ENCODE peak calls at places on chromosomes 11 and 22, in ten cellular contexts. Q is aorta, E is breast epithelium, Y is esophagus squamous epithelium, B is mesendoderm, P is heart left ventricle, G is H1, R is stomach, S is gastrocnemius medialis, D is transverse colon. X is an unnamed sample.

GRCh38 chr11:58625086-58625485 is 2.6 kb downstream of the CNTF start:
- DNase-seq in Q (no peak), D (no peak), R (no peak), Y (no peak), B (no peak), P (no peak), S (no peak), E (no peak), G (no peak), X (no peak)

GRCh38 chr11:114395776-114396175 is 4.5 kb downstream of the C11orf71 start:
- DNase-seq in E (no peak), D (no peak), P (no peak), Y (no peak), G (no peak), R (no peak), B (peak; percentile 85), Q (no peak), S (no peak), X (no peak)

GRCh38 chr11:8810331-8811301 is 100.4 kb upstream of the AKIP1 start:
- DNase-seq in P (peak; percentile 88), S (peak; percentile 57), R (peak; percentile 84), Q (peak; percentile 86), Y (no peak), D (peak; percentile 83), E (peak; percentile 79), G (no peak), B (peak; percentile 94), X (peak; percentile 74)

GRCh38 chr11:8301622-8302021 is 37.9 kb upstream of the LMO1 start:
- DNase-seq in P (no peak), B (no peak), E (no peak), D (no peak), R (no peak), G (no peak), Q (no peak), Y (no peak), S (no peak), X (no peak)

GRCh38 chr22:24247564-24248344 is 2.9 kb upstream of the GGT5 start:
- DNase-seq in E (peak; percentile 98), B (peak; percentile 86), P (peak; percentile 92), R (peak; percentile 88), Q (peak; percentile 95), Y (no peak), D (peak; percentile 81), S (peak; percentile 80), G (peak; percentile 63), X (peak; percentile 93)

GRCh38 chr11:117856892-117857291 is 19.6 kb downstream of the FXYD6 start:
- DNase-seq in P (peak; percentile 23), Q (no peak), Y (no peak), R (peak; percentile 7), G (no peak), E (no peak), B (no peak), S (no peak), D (no peak), X (no peak)

GRCh38 chr11:19110290-19110689 is 6.7 kb upstream of the ZDHHC13 start:
- DNase-seq in G (no peak), R (peak; percentile 45), P (no peak), D (no peak), Y (no peak), Q (no peak), B (no peak), S (peak; percentile 64), E (no peak), X (no peak)

GRCh38 chr11:64902102-64902900 is 14.7 kb downstream of the ATG2A start:
- DNase-seq in G (no peak), S (no peak), B (no peak), P (peak; percentile 45), R (no peak), Y (no peak), E (no peak), Q (no peak), D (no peak), X (no peak)

GRCh38 chr11:103544874-103545273 is 435.6 kb downstream of the DYNC2H1 start:
- DNase-seq in B (no peak), Q (no peak), G (no peak), E (no peak), Y (no peak), R (no peak), D (no peak), S (no peak), P (no peak), X (no peak)

GRCh38 chr11:20670932-20671403 is 1.6 kb downstream of the NELL1 start:
- DNase-seq in P (no peak), Q (no peak), Y (no peak), B (peak; percentile 30), G (no peak), D (no peak), E (no peak), R (no peak), S (no peak), X (no peak)

GRCh38 chr11:63760487-63761079 is 8.0 kb downstream of the ZFTA start:
- DNase-seq in Q (no peak), S (no peak), R (no peak), Y (no peak), G (no peak), D (no peak), P (no peak), E (no peak), B (no peak), X (no peak)

GRCh38 chr11:10233581-10233980 is 60.4 kb downstream of the SBF2 start:
- DNase-seq in S (no peak), Q (no peak), R (no peak), B (peak; percentile 72), E (no peak), P (no peak), G (no peak), D (no peak), Y (no peak), X (no peak)

DNA sequence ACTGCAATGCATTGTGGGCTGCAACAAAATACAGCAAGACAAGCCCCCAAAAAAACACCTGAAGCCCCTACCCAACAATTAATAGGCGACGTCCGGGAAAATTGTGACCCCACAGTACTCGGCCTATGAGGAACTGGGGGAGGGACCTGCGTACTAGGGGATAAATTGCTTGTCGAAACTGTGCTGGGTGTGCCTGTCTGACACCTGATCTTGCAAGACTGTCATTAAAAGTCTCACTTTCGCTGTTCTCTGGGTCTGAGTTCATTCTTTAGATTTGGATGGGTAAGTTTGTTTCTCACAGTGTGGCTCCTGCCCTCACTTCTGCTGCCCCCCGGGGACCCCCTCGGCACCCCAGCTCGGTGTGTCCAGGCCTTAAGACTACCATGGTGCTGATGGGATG is 15.2 kb downstream of the TANGO2 start:
- DNase-seq in B (no peak), R (no peak), D (no peak), E (no peak), S (no peak), G (no peak), Q (no peak), Y (no peak), P (no peak), X (no peak)
- H3K36me3 ChIP-seq in B (no peaks in the 10 kb centered on the region), R (peaks cover 12% of the 10 kb centered on the region), D (no peaks in the 10 kb centered on the region), E (no peaks in the 10 kb centered on the region), S (peaks cover 30% of the 10 kb centered on the region), G (no peaks in the 10 kb centered on the region), Q (peaks cover 3% of the 10 kb centered on the region), Y (peaks cover 5% of the 10 kb centered on the region), P (no peaks in the 10 kb centered on the region), X (peaks cover 6% of the 10 kb centered on the region)

DNA sequence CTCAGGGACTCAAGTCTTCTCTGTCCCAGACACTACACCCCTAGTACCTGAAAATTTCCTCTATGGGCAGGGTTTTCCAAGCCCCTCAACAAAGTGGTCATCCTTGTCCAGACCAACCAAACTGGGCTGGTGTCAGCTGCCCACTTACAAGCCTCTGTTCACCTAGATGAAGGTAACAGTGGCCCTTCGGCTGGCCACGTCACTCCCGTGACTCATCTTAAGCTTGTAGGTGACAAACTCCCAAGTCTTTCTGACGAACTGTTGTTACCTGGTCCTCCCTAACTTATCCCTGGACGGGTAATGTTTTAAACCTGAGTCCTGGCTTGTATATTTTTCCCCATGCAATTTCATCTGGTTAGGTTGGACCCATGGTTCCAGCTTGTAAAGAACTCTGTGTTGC is 4.7 kb downstream of the CXCR5 start:
- DNase-seq in B (no peak), E (no peak), D (no peak), P (no peak), S (no peak), G (no peak), Q (peak; percentile 17), R (no peak), Y (no peak), X (no peak)
- H3K27ac ChIP-seq in B (peak overlapping the region; percentile 58), E (no peak overlapping the region), D (peak overlapping the region; percentile 59), P (no peak overlapping the region), S (peak overlapping the region; percentile 52), G (no peak overlapping the region), Q (peak overlapping the region; percentile 84), R (peak overlapping the region; percentile 78), Y (peak overlapping the region; percentile 73), X (peak overlapping the region; percentile 11)

GRCh38 chr11:72007089-72007476 is 8.4 kb downstream of the IL18BP start:
- DNase-seq in P (no peak), S (no peak), Q (no peak), B (no peak), E (no peak), G (no peak), R (no peak), D (no peak), Y (no peak), X (no peak)
- H3K36me3 ChIP-seq in P (peaks cover 47% of the 10 kb centered on the region), S (peaks cover 85% of the 10 kb centered on the region), Q (peaks cover 34% of the 10 kb centered on the region), B (peaks cover 31% of the 10 kb centered on the region), E (peaks cover 36% of the 10 kb centered on the region), G (peaks cover 90% of the 10 kb centered on the region), R (peaks cover 95% of the 10 kb centered on the region), D (peaks cover 17% of the 10 kb centered on the region), Y (peaks cover 94% of the 10 kb centered on the region), X (peaks cover 18% of the 10 kb centered on the region)

GRCh38 chr11:90908074-90908473 is 685.2 kb upstream of the CHORDC1 start:
- DNase-seq in B (no peak), R (no peak), S (no peak), D (no peak), Y (no peak), E (no peak), G (no peak), P (no peak), Q (no peak), X (no peak)

GRCh38 chr11:90912631-90913030 is 689.8 kb upstream of the CHORDC1 start:
- DNase-seq in D (no peak), E (no peak), Y (no peak), G (no peak), B (no peak), P (no peak), Q (no peak), S (no peak), R (no peak), X (no peak)

GRCh38 chr11:90911192-90911591 is 688.3 kb upstream of the CHORDC1 start:
- DNase-seq in G (no peak), Y (no peak), E (no peak), P (no peak), B (no peak), D (no peak), Q (no peak), S (no peak), R (no peak), X (no peak)

GRCh38 chr11:90916706-90917105 is 693.9 kb upstream of the CHORDC1 start:
- DNase-seq in E (no peak), D (no peak), B (peak; percentile 38), P (no peak), Y (no peak), R (no peak), Q (no peak), G (no peak), S (no peak), X (no peak)

DNA sequence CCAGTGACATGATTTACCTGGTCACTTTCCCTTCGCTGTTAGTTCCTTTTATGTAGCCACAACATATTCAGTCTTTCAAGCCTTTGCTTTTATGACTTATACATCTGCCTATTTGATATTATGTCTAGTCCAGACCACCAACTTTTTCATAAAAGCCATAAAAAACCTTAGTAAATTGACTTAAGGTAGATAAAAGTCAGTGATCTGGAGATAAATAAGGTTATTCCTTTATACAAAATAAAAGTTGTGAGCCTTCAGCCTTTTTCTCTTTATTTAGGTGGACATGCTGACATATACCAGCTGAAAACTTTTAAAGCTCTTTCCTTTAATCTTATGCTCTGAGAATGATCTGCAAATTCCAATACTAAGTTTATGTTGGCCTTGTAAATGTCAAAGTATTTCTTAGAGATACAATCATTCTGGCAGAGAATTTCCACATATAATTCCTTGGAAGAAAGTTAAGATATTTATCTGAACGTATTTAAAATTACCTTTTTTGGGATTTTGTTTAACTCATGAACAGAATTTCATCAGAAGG is 690.4 kb upstream of the CHORDC1 start:
- DNase-seq in Y (no peak), B (no peak), Q (no peak), R (no peak), G (no peak), D (no peak), P (no peak), S (no peak), E (no peak), X (no peak)
- H3K27ac ChIP-seq in Y (no peak overlapping the region), B (no peak overlapping the region), Q (no peak overlapping the region), R (no peak overlapping the region), G (no peak overlapping the region), D (no peak overlapping the region), P (no peak overlapping the region), S (no peak overlapping the region), E (no peak overlapping the region), X (no peak overlapping the region)

X was measured in lung.